ENCODE peak calls at places on chromosome 21, in eight cellular contexts. One of them, this sample, is unnamed.

GRCh38 chr21:29301703-29302102 is 3.0 kb downstream of the BACH1 start:
- DNase-seq in kidney: no peak
- DNase-seq in left colon: no peak
- DNase-seq in NCI-H774: no peak
- DNase-seq in HFFc6: no peak
- DNase-seq in HT-29: no peak
- DNase-seq in cerebellar nuclear complex: no peak
- DNase-seq in effector memory CD4-positive, alpha-beta T cell: no peak
- DNase-seq in this sample: no peak

GRCh38 chr21:14900058-14900457 is 164.7 kb downstream of the NRIP1 start:
- DNase-seq in kidney: no peak
- DNase-seq in HT-29: no peak
- DNase-seq in effector memory CD4-positive, alpha-beta T cell: no peak
- DNase-seq in left colon: no peak
- DNase-seq in cerebellar nuclear complex: no peak
- DNase-seq in HFFc6: peak; percentile 59
- DNase-seq in NCI-H774: no peak
- DNase-seq in this sample: no peak

GRCh38 chr21:43865471-43866181 is 603 bp downstream of the AGPAT3 start:
- DNase-seq in NCI-H774: no peak
- DNase-seq in cerebellar nuclear complex: no peak
- DNase-seq in left colon: peak; percentile 75
- DNase-seq in effector memory CD4-positive, alpha-beta T cell: peak; percentile 13
- DNase-seq in kidney: no peak
- DNase-seq in HT-29: peak; percentile 16
- DNase-seq in HFFc6: no peak
- DNase-seq in this sample: peak; percentile 47

GRCh38 chr21:39481886-39482285 is 30.1 kb downstream of the SH3BGR start:
- DNase-seq in left colon: no peak
- DNase-seq in cerebellar nuclear complex: no peak
- DNase-seq in kidney: no peak
- DNase-seq in HT-29: no peak
- DNase-seq in NCI-H774: no peak
- DNase-seq in effector memory CD4-positive, alpha-beta T cell: no peak
- DNase-seq in HFFc6: no peak
- DNase-seq in this sample: no peak

GRCh38 chr21:43884861-43885370 is 19.9 kb downstream of the AGPAT3 start:
- DNase-seq in left colon: no peak
- DNase-seq in cerebellar nuclear complex: no peak
- DNase-seq in HFFc6: no peak
- DNase-seq in effector memory CD4-positive, alpha-beta T cell: no peak
- DNase-seq in NCI-H774: no peak
- DNase-seq in kidney: no peak
- DNase-seq in HT-29: peak; percentile 2
- DNase-seq in this sample: no peak

GRCh38 chr21:36709868-36710728 is 11.2 kb downstream of the SIM2 start:
- DNase-seq in NCI-H774: no peak
- DNase-seq in HFFc6: no peak
- DNase-seq in left colon: no peak
- DNase-seq in HT-29: no peak
- DNase-seq in cerebellar nuclear complex: no peak
- DNase-seq in kidney: no peak
- DNase-seq in effector memory CD4-positive, alpha-beta T cell: no peak
- DNase-seq in this sample: no peak

GRCh38 chr21:43193651-43194302 is 25.0 kb downstream of the CRYAA start:
- DNase-seq in effector memory CD4-positive, alpha-beta T cell: no peak
- DNase-seq in cerebellar nuclear complex: no peak
- DNase-seq in HFFc6: peak; percentile 61
- DNase-seq in kidney: peak; percentile 87
- DNase-seq in HT-29: no peak
- DNase-seq in NCI-H774: no peak
- DNase-seq in left colon: no peak
- DNase-seq in this sample: no peak

GRCh38 chr21:34844033-34844923 is 175.5 kb downstream of the CLIC6 start:
- DNase-seq in left colon: peak; percentile 42
- DNase-seq in HT-29: no peak
- DNase-seq in kidney: peak; percentile 82
- DNase-seq in NCI-H774: no peak
- DNase-seq in HFFc6: no peak
- DNase-seq in cerebellar nuclear complex: no peak
- DNase-seq in effector memory CD4-positive, alpha-beta T cell: no peak
- DNase-seq in this sample: no peak

GRCh38 chr21:45845063-45845789 is 136.3 kb upstream of the COL6A1 start:
- DNase-seq in HT-29: no peak
- DNase-seq in NCI-H774: no peak
- DNase-seq in cerebellar nuclear complex: no peak
- DNase-seq in kidney: no peak
- DNase-seq in left colon: no peak
- DNase-seq in HFFc6: no peak
- DNase-seq in effector memory CD4-positive, alpha-beta T cell: no peak
- DNase-seq in this sample: no peak

GRCh38 chr21:40019076-40019475 is 151.8 kb downstream of the PCP4 start:
- DNase-seq in NCI-H774: peak; percentile 12
- DNase-seq in left colon: no peak
- DNase-seq in HT-29: no peak
- DNase-seq in cerebellar nuclear complex: no peak
- DNase-seq in kidney: no peak
- DNase-seq in effector memory CD4-positive, alpha-beta T cell: no peak
- DNase-seq in HFFc6: no peak
- DNase-seq in this sample: no peak

GRCh38 chr21:41622201-41622600 is 114.2 kb upstream of the TMPRSS2 start:
- DNase-seq in HT-29: no peak
- DNase-seq in NCI-H774: no peak
- DNase-seq in cerebellar nuclear complex: no peak
- DNase-seq in left colon: no peak
- DNase-seq in effector memory CD4-positive, alpha-beta T cell: no peak
- DNase-seq in HFFc6: no peak
- DNase-seq in kidney: no peak
- DNase-seq in this sample: no peak

GRCh38 chr21:43361127-43361492 is 65.8 kb downstream of the SIK1 start:
- DNase-seq in HFFc6: peak; percentile 38
- DNase-seq in cerebellar nuclear complex: no peak
- DNase-seq in effector memory CD4-positive, alpha-beta T cell: no peak
- DNase-seq in HT-29: no peak
- DNase-seq in NCI-H774: no peak
- DNase-seq in kidney: no peak
- DNase-seq in left colon: no peak
- DNase-seq in this sample: no peak

GRCh38 chr21:31862078-31862477 is 10.7 kb upstream of the HUNK start:
- DNase-seq in NCI-H774: no peak
- DNase-seq in effector memory CD4-positive, alpha-beta T cell: no peak
- DNase-seq in kidney: no peak
- DNase-seq in cerebellar nuclear complex: no peak
- DNase-seq in HFFc6: no peak
- DNase-seq in HT-29: no peak
- DNase-seq in left colon: no peak
- DNase-seq in this sample: no peak

GRCh38 chr21:33067045-33067444 is 2.9 kb upstream of the OLIG1 start:
- DNase-seq in HT-29: no peak
- DNase-seq in kidney: no peak
- DNase-seq in cerebellar nuclear complex: no peak
- DNase-seq in NCI-H774: no peak
- DNase-seq in HFFc6: no peak
- DNase-seq in effector memory CD4-positive, alpha-beta T cell: no peak
- DNase-seq in left colon: no peak
- DNase-seq in this sample: no peak

GRCh38 chr21:16563795-16564194 is 834.0 kb downstream of the USP25 start:
- DNase-seq in cerebellar nuclear complex: no peak
- DNase-seq in effector memory CD4-positive, alpha-beta T cell: no peak
- DNase-seq in HFFc6: peak; percentile 17
- DNase-seq in HT-29: no peak
- DNase-seq in kidney: peak; percentile 72
- DNase-seq in left colon: no peak
- DNase-seq in NCI-H774: no peak
- DNase-seq in this sample: no peak

GRCh38 chr21:39715804-39716397 is 29.1 kb upstream of the IGSF5 start:
- DNase-seq in left colon: peak; percentile 76
- DNase-seq in effector memory CD4-positive, alpha-beta T cell: no peak
- DNase-seq in NCI-H774: peak; percentile 38
- DNase-seq in HT-29: peak; percentile 58
- DNase-seq in HFFc6: peak; percentile 9
- DNase-seq in kidney: no peak
- DNase-seq in cerebellar nuclear complex: no peak
- DNase-seq in this sample: no peak

GRCh38 chr21:41953249-41953830 is 478 bp downstream of the C2CD2 start:
- DNase-seq in HT-29: no peak
- DNase-seq in cerebellar nuclear complex: no peak
- DNase-seq in HFFc6: no peak
- DNase-seq in kidney: peak; percentile 82
- DNase-seq in effector memory CD4-positive, alpha-beta T cell: no peak
- DNase-seq in NCI-H774: no peak
- DNase-seq in left colon: peak; percentile 40
- DNase-seq in this sample: no peak

GRCh38 chr21:32578107-32578691 is 7.1 kb downstream of the TCP10L start:
- DNase-seq in cerebellar nuclear complex: no peak
- DNase-seq in HFFc6: no peak
- DNase-seq in HT-29: peak; percentile 41
- DNase-seq in effector memory CD4-positive, alpha-beta T cell: no peak
- DNase-seq in left colon: peak; percentile 45
- DNase-seq in NCI-H774: no peak
- DNase-seq in kidney: no peak
- DNase-seq in this sample: no peak

GRCh38 chr21:41247561-41247968 is 69.0 kb upstream of the FAM3B start:
- DNase-seq in effector memory CD4-positive, alpha-beta T cell: no peak
- DNase-seq in kidney: no peak
- DNase-seq in cerebellar nuclear complex: no peak
- DNase-seq in left colon: peak; percentile 48
- DNase-seq in HFFc6: no peak
- DNase-seq in HT-29: peak; percentile 45
- DNase-seq in NCI-H774: no peak
- DNase-seq in this sample: no peak

This sample was measured in T-helper 17 cell.